ENCODE peak calls at places on chromosomes 16 and 17, in five cellular contexts. F is pons, V is AML-193, L is NCI-H510A treated with DMSO at 0.1 percent for 48 hours, G is iPS DF 6.9. A is an unnamed sample.

GRCh38 chr16:81841709-81842108 is 62.6 kb downstream of the PLCG2 start:
- DNase-seq in V (no peak), L (no peak), G (no peak), F (no peak), A (no peak)

GRCh38 chr17:83186226-83186625 is 106.8 kb downstream of the METRNL start:
- DNase-seq in V (no peak), L (no peak), G (no peak), F (no peak), A (no peak)

GRCh38 chr16:77236063-77236511 is 36.9 kb downstream of the SYCE1L start:
- DNase-seq in L (peak), F (peak), V (peak), G (peak), A (peak)

GRCh38 chr16:23388786-23389185 is 64.2 kb downstream of the COG7 start:
- DNase-seq in F (no peak), G (no peak), L (no peak), V (no peak), A (no peak)

GRCh38 chr17:38344127-38344745 is 480 bp upstream of the GPR179 start:
- DNase-seq in F (no peak), G (no peak), L (no peak), V (no peak), A (no peak)

GRCh38 chr16:13077816-13078215 is 176.4 kb downstream of the SHISA9 start:
- DNase-seq in F (no peak), G (no peak), L (no peak), V (no peak), A (no peak)

GRCh38 chr17:60230358-60230757 is 80.6 kb downstream of the CA4 start:
- DNase-seq in G (no peak), V (no peak), F (no peak), L (no peak), A (no peak)

GRCh38 chr17:78996781-78997201 is 12.8 kb downstream of the CANT1 start:
- DNase-seq in V (no peak), L (no peak), F (no peak), G (no peak), A (no peak)

GRCh38 chr16:86575754-86576557 is 2.4 kb upstream of the FOXL1 start:
- DNase-seq in V (no peak), L (no peak), F (no peak), G (no peak), A (no peak)

A was measured in NCI-H1417 treated with DMSO at 0.1 percent for 48 hours.